ENCODE peak calls at places on chromosomes 1 and 21, in seven cellular contexts. W, X, L, A, K, V and U are unnamed samples. For H3K4me1, the result is how much of the 10 kb centered on the place peaks cover.

GRCh38 chr1:82706741-82707140 is 906.0 kb downstream of the ADGRL2 start:
- DNase-seq in W (peak), X (peak), L (no peak), A (no peak), K (no peak), V (no peak), U (no peak)

GRCh38 chr21:45296638-45297037 is 8.9 kb upstream of the POFUT2 start:
- DNase-seq in W (no peak), X (no peak), L (no peak), A (no peak), K (peak), V (no peak), U (no peak)

GRCh38 chr1:47837046-47837830 is 159.9 kb downstream of the TRABD2B start:
- DNase-seq in W (no peak), X (no peak), L (no peak), A (no peak), K (no peak), V (no peak), U (no peak)

GRCh38 chr1:6743189-6744101 is 41.8 kb upstream of the CAMTA1 start:
- DNase-seq in W (peak), X (peak), L (no peak), A (peak), K (peak), V (no peak), U (no peak)

GRCh38 chr1:153546796-153547559 is 1.4 kb upstream of the S100A4 start:
- DNase-seq in W (no peak), X (no peak), L (no peak), A (peak), K (no peak), V (no peak), U (no peak)

GRCh38 chr1:214549604-214550338 is 1.6 kb downstream of the PTPN14 start:
- DNase-seq in W (peak), X (peak), L (no peak), A (peak), K (no peak), V (no peak), U (no peak)

GRCh38 chr1:233668725-233669294 is 54.9 kb downstream of the KCNK1 start:
- DNase-seq in W (peak), X (peak), L (no peak), A (peak), K (no peak), V (peak), U (no peak)

GRCh38 chr1:230160957-230161771 is 94.1 kb downstream of the GALNT2 start:
- DNase-seq in W (no peak), X (peak), L (no peak), A (peak), K (no peak), V (peak), U (no peak)

GRCh38 chr1:226636847-226637096 is 88.2 kb downstream of the STUM start:
- DNase-seq in W (no peak), X (no peak), L (no peak), A (no peak), K (no peak), V (no peak), U (no peak)

GRCh38 chr21:18298228-18298627 is 53.6 kb downstream of the CHODL start:
- DNase-seq in W (no peak), X (no peak), L (no peak), A (no peak), K (no peak), V (no peak), U (no peak)

GRCh38 chr1:32001863-32002262 is 11.8 kb upstream of the KHDRBS1 start:
- DNase-seq in W (no peak), X (no peak), L (no peak), A (no peak), K (no peak), V (no peak), U (no peak)

GRCh38 chr1:70382682-70383081 is 28.2 kb upstream of the ANKRD13C start:
- DNase-seq in W (no peak), X (no peak), L (no peak), A (no peak), K (no peak), V (no peak), U (no peak)

GRCh38 chr1:114458208-114458777 is 52.7 kb downstream of the TRIM33 start:
- DNase-seq in W (peak), X (peak), L (no peak), A (peak), K (no peak), V (no peak), U (no peak)

GRCh38 chr1:90879281-90879680 is 142.6 kb downstream of the ZNF644 start:
- DNase-seq in W (peak), X (peak), L (no peak), A (no peak), K (no peak), V (no peak), U (no peak)

GRCh38 chr1:116496380-116496779 is 74.4 kb downstream of the CD58 start:
- DNase-seq in W (peak), X (peak), L (no peak), A (no peak), K (peak), V (no peak), U (no peak)

GRCh38 chr1:243850368-243851128 is 505 bp upstream of the AKT3 start:
- DNase-seq in W (peak), X (peak), L (peak), A (peak), K (peak), V (peak), U (peak)

GRCh38 chr1:201506092-201506491 is 831 bp downstream of the CSRP1 start:
- DNase-seq in W (no peak), X (no peak), L (no peak), A (no peak), K (peak), V (no peak), U (no peak)

GRCh38 chr1:99548924-99549605 is 96.8 kb upstream of the PALMD start:
- DNase-seq in W (no peak), X (peak), L (no peak), A (peak), K (no peak), V (no peak), U (no peak)

GRCh38 chr1:168520052-168520751 is 23.6 kb downstream of the XCL2 start:
- DNase-seq in W (no peak), X (no peak), L (no peak), A (no peak), K (no peak), V (peak), U (peak)

GRCh38 chr21:26965567-26966359 is 1.1 kb downstream of the ADAMTS5 start:
- DNase-seq in W (no peak), X (peak), L (peak), A (peak), K (peak), V (peak), U (no peak)

GRCh38 chr1:108142773-108143394 is 57.3 kb downstream of the SLC25A24 start:
- DNase-seq in W (peak), X (peak), L (no peak), A (peak), K (no peak), V (no peak), U (no peak)

GRCh38 chr1:66300986-66301451 is 232.9 kb upstream of the SGIP1 start:
- DNase-seq in W (peak), X (peak), L (no peak), A (no peak), K (no peak), V (no peak), U (no peak)

GRCh38 chr1:64654519-64655341 is 90.1 kb upstream of the RAVER2 start:
- DNase-seq in W (peak), X (peak), L (no peak), A (peak), K (peak), V (no peak), U (no peak)

GRCh38 chr1:220326578-220326977 is 54.3 kb upstream of the RAB3GAP2 start:
- DNase-seq in W (no peak), X (peak), L (no peak), A (peak), K (no peak), V (no peak), U (no peak)

DNA sequence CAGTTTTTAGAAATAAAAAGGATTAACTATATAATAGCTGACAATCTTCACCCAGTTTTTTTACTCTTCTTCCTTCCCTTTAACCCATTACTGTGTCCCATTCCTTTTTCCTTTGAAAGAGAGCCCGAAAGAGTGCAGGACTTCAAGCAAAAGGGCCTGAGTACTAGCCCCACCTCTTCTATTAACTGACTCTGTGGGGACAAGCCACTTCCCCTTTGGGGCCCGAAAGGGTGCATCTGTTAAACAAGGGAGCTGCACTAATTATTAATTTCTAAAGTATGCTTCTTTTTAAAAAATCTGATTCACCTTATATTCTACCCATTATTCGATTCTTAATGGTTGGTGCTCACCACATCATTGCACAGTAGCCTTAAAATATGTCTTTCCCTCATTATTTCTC is 3.3 kb downstream of the USP24 start:
- DNase-seq in W (no peak), X (no peak), L (no peak), A (no peak), K (no peak), V (peak), U (no peak)
- H3K4me1 ChIP-seq in W (under half), X (under half), L (under half), A (under half), K (under half), V (under half), U (under half)

GRCh38 chr1:234851450-234852438 is 241.8 kb upstream of the IRF2BP2 start:
- DNase-seq in W (no peak), X (peak), L (no peak), A (no peak), K (peak), V (peak), U (no peak)
- H3K4me1 ChIP-seq in W (under half), X (under half), L (under half), A (under half), K (under half), V (under half), U (under half)

DNA sequence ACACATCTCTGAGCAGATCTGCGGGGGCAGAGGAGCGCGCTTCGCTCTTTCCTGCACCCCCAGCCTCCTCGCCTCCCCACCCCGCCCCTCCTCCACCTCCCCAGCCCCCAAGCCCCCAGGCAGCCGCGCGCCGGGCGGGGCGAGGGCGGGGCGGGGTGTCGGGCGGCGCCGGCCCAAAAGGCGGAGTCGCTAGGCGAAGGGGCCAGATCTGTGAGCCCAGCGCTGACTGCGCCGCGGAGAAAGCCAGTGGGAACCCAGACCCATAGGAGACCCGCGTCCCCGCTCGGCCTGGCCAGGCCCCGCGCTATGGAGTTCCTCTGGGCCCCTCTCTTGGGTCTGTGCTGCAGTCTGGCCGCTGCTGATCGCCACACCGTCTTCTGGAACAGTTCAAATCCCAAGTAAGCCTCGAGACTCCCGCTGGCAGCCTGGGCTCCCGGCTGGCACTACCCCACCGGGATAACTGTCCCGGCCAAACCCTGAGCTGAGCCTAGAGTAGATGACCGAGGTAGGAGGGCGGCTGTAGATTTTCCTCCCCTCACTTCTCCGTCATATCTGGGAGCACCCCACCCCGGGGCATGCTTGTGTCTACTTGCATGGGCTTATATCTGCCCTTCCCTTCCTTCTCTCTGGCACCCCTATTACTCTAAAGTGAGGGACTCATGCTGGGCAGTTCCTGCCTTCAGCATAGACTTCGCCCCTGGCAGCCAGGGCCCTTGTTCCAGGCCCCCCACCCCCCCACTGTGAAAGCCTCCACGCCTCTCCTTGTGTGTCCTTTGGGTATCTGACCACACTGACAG is at the start of gene EFNA1:
- DNase-seq in W (peak), X (no peak), L (no peak), A (peak), K (peak), V (peak), U (peak)
- H3K4me1 ChIP-seq in W (under half), X (under half), L (under half), A (half or more), K (under half), V (under half), U (under half)

DNA sequence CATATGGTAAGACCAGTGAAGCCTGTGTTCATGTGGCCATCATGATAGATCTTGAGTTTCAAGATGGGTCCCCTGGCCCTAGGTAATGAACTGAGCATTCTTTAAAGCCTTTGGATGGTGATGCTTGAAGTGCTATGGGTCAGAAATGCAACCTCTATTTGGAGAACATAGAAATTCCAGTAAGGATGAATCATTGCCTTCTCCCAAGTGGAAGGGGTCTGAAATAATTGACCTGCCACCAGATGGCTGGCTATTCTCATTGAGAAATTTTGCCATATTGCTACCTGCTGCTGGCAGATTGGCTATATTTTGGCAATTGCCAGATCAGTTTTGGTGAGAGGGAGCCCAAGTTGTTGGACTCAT is 739 bp upstream of the IFI6 start:
- DNase-seq in W (peak), X (peak), L (no peak), A (no peak), K (no peak), V (no peak), U (no peak)
- H3K4me1 ChIP-seq in W (under half), X (under half), L (under half), A (under half), K (under half), V (under half), U (under half)

GRCh38 chr1:158969855-158970254 is 38.5 kb downstream of the PYHIN1 start:
- DNase-seq in W (no peak), X (no peak), L (no peak), A (peak), K (no peak), V (no peak), U (no peak)

GRCh38 chr1:158978730-158979129 is 31.0 kb upstream of the IFI16 start:
- DNase-seq in W (no peak), X (no peak), L (no peak), A (no peak), K (no peak), V (no peak), U (no peak)

GRCh38 chr1:158969166-158969565 is 37.8 kb downstream of the PYHIN1 start:
- DNase-seq in W (no peak), X (no peak), L (no peak), A (peak), K (no peak), V (no peak), U (no peak)

DNA sequence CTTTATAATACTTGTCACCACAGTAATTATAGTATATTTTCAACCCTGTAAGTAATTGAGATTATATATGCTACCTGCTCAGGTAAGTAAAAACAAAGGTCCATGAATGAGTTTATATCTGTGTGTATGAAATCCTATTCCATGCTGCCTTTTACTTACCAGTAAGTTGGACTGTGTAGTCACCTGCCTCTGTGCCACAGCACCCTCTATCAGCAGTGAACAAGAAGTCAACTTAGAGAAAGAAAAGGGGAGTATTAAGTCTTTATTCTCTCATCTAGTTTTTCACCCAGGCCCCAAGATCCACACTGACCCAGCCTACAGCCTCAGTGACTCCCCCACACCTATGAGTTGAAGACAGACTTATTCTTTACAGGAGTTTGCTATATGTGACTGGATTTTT is 36.9 kb upstream of the IFI16 start:
- DNase-seq in W (peak), X (peak), L (no peak), A (peak), K (no peak), V (peak), U (no peak)
- H3K4me1 ChIP-seq in W (under half), X (under half), L (under half), A (under half), K (under half), V (under half), U (under half)

GRCh38 chr1:2935766-2936390 is 85.4 kb upstream of the ACTRT2 start:
- DNase-seq in W (no peak), X (no peak), L (no peak), A (no peak), K (no peak), V (no peak), U (no peak)

GRCh38 chr1:2934642-2935081 is 86.6 kb upstream of the ACTRT2 start:
- DNase-seq in W (no peak), X (no peak), L (no peak), A (no peak), K (no peak), V (no peak), U (no peak)

GRCh38 chr1:2935184-2935583 is 86.1 kb upstream of the ACTRT2 start:
- DNase-seq in W (no peak), X (no peak), L (no peak), A (no peak), K (no peak), V (no peak), U (no peak)

GRCh38 chr1:2937805-2938204 is 83.5 kb upstream of the ACTRT2 start:
- DNase-seq in W (no peak), X (no peak), L (no peak), A (no peak), K (no peak), V (no peak), U (no peak)

GRCh38 chr1:2936568-2937515 is 84.4 kb upstream of the ACTRT2 start:
- DNase-seq in W (no peak), X (no peak), L (no peak), A (no peak), K (no peak), V (no peak), U (no peak)
- H3K4me1 ChIP-seq in W (under half), X (under half), L (under half), A (under half), K (under half), V (under half), U (under half)

GRCh38 chr1:8667869-8668595 is 149.4 kb downstream of the RERE start:
- DNase-seq in W (peak), X (peak), L (no peak), A (no peak), K (no peak), V (no peak), U (no peak)
- H3K4me1 ChIP-seq in W (under half), X (under half), L (under half), A (under half), K (under half), V (under half), U (under half)

GRCh38 chr1:160624464-160624863 is 22.4 kb downstream of the SLAMF1 start:
- DNase-seq in W (no peak), X (no peak), L (no peak), A (no peak), K (no peak), V (no peak), U (no peak)

GRCh38 chr1:160621633-160622413 is 25.0 kb downstream of the SLAMF1 start:
- DNase-seq in W (no peak), X (no peak), L (no peak), A (no peak), K (no peak), V (no peak), U (no peak)

GRCh38 chr1:160625321-160625720 is 21.5 kb downstream of the SLAMF1 start:
- DNase-seq in W (no peak), X (no peak), L (no peak), A (no peak), K (no peak), V (no peak), U (no peak)

GRCh38 chr1:160622885-160623633 is 23.8 kb downstream of the SLAMF1 start:
- DNase-seq in W (no peak), X (no peak), L (no peak), A (no peak), K (no peak), V (no peak), U (no peak)

DNA sequence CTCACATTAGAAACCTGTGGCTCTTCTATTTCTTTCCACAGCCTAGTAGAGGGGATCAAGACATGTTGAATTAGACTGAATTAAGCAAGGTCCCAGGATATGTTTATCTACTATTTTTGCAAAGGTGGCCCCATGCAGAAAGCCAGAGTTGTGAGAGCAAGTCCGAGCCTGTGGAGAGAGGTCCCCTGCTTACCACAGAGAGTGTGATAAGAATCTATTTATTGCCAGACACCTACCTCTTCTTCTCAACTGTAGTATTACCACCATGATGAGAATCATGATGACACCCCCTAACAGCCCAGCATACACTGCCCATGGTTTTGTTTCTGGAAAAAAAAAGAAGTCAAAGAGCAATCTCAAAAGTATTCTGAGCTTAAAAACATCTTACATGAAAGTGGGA is 23.0 kb downstream of the SLAMF1 start:
- DNase-seq in W (no peak), X (no peak), L (no peak), A (no peak), K (no peak), V (no peak), U (no peak)
- H3K4me1 ChIP-seq in W (under half), X (under half), L (under half), A (under half), K (under half), V (under half), U (half or more)